ENCODE peak calls at places on chromosomes 7 and 10, in four cellular contexts. B, U, Z and V are unnamed samples.

GRCh38 chr10:21811245-21811585 is 192.3 kb downstream of the DNAJC1 start:
- DNase-seq in B (no peak), U (no peak), Z (peak), V (no peak)

GRCh38 chr7:22574756-22575517 is 74.9 kb upstream of the STEAP1B start:
- DNase-seq in B (no peak), U (no peak), Z (no peak), V (no peak)

GRCh38 chr10:71748671-71749191 is 24.6 kb downstream of the VSIR start:
- DNase-seq in B (peak), U (peak), Z (no peak), V (no peak)

GRCh38 chr7:131546583-131547111 is 9.8 kb downstream of the PODXL start:
- DNase-seq in B (peak), U (no peak), Z (no peak), V (no peak)

GRCh38 chr7:111833461-111833860 is 271.2 kb upstream of the IMMP2L start:
- DNase-seq in B (no peak), U (no peak), Z (no peak), V (no peak)

GRCh38 chr7:155007947-155008346 is 5.0 kb upstream of the PAXIP1 start:
- DNase-seq in B (no peak), U (no peak), Z (no peak), V (no peak)

GRCh38 chr7:582081-582835 is 62.6 kb upstream of the PDGFA start:
- DNase-seq in B (no peak), U (no peak), Z (no peak), V (no peak)

GRCh38 chr10:60937022-60937421 is 7.0 kb downstream of the RHOBTB1 start:
- DNase-seq in B (no peak), U (no peak), Z (no peak), V (no peak)

GRCh38 chr10:26997610-26998009 is 102.7 kb downstream of the ANKRD26 start:
- DNase-seq in B (no peak), U (no peak), Z (no peak), V (no peak)

GRCh38 chr7:74474271-74474865 is 20.7 kb downstream of the GTF2IRD1 start:
- DNase-seq in B (no peak), U (no peak), Z (no peak), V (no peak)

GRCh38 chr7:50446542-50446960 is 3.6 kb downstream of the FIGNL1 start:
- DNase-seq in B (no peak), U (no peak), Z (peak), V (peak)

GRCh38 chr10:14487511-14487909 is 156.8 kb upstream of the FRMD4A start:
- DNase-seq in B (no peak), U (no peak), Z (no peak), V (no peak)

GRCh38 chr10:14562615-14563214 is 212.0 kb downstream of the FAM107B start:
- DNase-seq in B (no peak), U (no peak), Z (no peak), V (no peak)

GRCh38 chr10:4851846-4852245 is 25.8 kb downstream of the AKR1E2 start:
- DNase-seq in B (no peak), U (peak), Z (no peak), V (no peak)
- H3K27ac ChIP-seq in B (no peak), U (peak), Z (no peak), V (no peak)

DNA sequence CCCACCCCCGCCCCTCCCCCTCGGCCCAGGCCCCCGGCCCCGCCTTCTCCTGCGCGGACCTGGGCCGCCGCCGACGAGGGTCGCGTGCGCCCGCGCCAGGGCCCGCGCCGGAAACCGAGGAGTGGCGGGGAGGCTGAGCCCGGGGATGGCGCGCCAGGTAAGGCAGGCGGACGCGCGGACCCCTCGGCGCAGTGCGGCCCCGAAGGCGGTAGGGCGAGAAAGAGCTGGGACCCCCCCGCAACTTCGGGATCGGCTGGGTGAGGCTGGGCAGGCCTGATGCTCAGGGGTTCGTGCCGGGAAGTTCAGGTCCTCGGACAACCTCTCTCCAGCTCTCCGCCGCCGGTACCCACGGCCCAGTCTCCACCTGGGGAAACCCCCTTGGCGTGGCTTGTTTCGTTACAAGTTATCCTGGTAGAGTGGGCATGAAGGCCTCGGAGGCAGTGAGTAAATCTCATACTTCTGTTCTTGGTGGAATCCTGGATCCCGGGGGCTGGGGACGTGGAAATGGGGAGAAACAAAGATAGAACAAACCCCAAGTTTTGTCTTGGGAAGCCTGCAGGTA is 58.4 kb downstream of the ZNF467 start:
- DNase-seq in B (peak), U (peak), Z (no peak), V (no peak)
- H3K27ac ChIP-seq in B (peak), U (peak), Z (peak), V (peak)

GRCh38 chr10:131975003-131975402 is 6.7 kb downstream of the BNIP3 start:
- DNase-seq in B (no peak), U (no peak), Z (no peak), V (no peak)
- H3K27ac ChIP-seq in B (peak), U (no peak), Z (no peak), V (no peak)

GRCh38 chr10:117540640-117541404 is 1.7 kb upstream of the EMX2 start:
- DNase-seq in B (no peak), U (no peak), Z (no peak), V (no peak)

GRCh38 chr10:117541405-117541908 is 1.1 kb upstream of the EMX2 start:
- DNase-seq in B (no peak), U (no peak), Z (peak), V (no peak)

GRCh38 chr10:117539271-117539876 is 3.2 kb upstream of the EMX2 start:
- DNase-seq in B (no peak), U (no peak), Z (no peak), V (no peak)

GRCh38 chr10:117541909-117542705 is 439 bp upstream of the EMX2 start:
- DNase-seq in B (no peak), U (no peak), Z (peak), V (peak)

GRCh38 chr10:117539903-117540639 is 2.5 kb upstream of the EMX2 start:
- DNase-seq in B (no peak), U (no peak), Z (no peak), V (no peak)
- H3K27ac ChIP-seq in B (no peak), U (no peak), Z (no peak), V (no peak)

GRCh38 chr7:18087687-18088078 is 60.0 kb upstream of the PRPS1L1 start:
- DNase-seq in B (no peak), U (no peak), Z (no peak), V (no peak)
- H3K27ac ChIP-seq in B (no peak), U (no peak), Z (no peak), V (no peak)